ENCODE peak calls at places on chromosome 5, in five cellular contexts. One of them, this sample, is unnamed.

GRCh38 chr5:103464801-103465484 is 97.6 kb downstream of the NUDT12 start:
- DNase-seq in mesenchymal stem cell: no peak
- DNase-seq in H9: no peak
- DNase-seq in neuronal stem cell: no peak
- DNase-seq in H1: no peak
- DNase-seq in this sample: no peak

GRCh38 chr5:111453747-111454146 is 58.6 kb downstream of the STARD4 start:
- DNase-seq in mesenchymal stem cell: peak; percentile 78
- DNase-seq in H9: no peak
- DNase-seq in neuronal stem cell: no peak
- DNase-seq in H1: no peak
- DNase-seq in this sample: peak; percentile 74

GRCh38 chr5:72147601-72148000 is 40.3 kb downstream of the MAP1B start:
- DNase-seq in mesenchymal stem cell: no peak
- DNase-seq in H9: no peak
- DNase-seq in neuronal stem cell: no peak
- DNase-seq in H1: no peak
- DNase-seq in this sample: no peak

GRCh38 chr5:75885849-75886596 is 168.8 kb upstream of the POC5 start:
- DNase-seq in mesenchymal stem cell: no peak
- DNase-seq in H9: peak; percentile 45
- DNase-seq in neuronal stem cell: no peak
- DNase-seq in H1: no peak
- DNase-seq in this sample: no peak

GRCh38 chr5:133906303-133906702 is 62.1 kb downstream of the C5orf15 start:
- DNase-seq in mesenchymal stem cell: no peak
- DNase-seq in H9: peak; percentile 50
- DNase-seq in neuronal stem cell: no peak
- DNase-seq in H1: no peak
- DNase-seq in this sample: no peak

GRCh38 chr5:83472508-83473343 is 1.2 kb downstream of the VCAN start:
- DNase-seq in mesenchymal stem cell: peak; percentile 55
- DNase-seq in H9: peak; percentile 61
- DNase-seq in neuronal stem cell: peak; percentile 57
- DNase-seq in H1: no peak
- DNase-seq in this sample: no peak

GRCh38 chr5:72194846-72195245 is 87.6 kb downstream of the MAP1B start:
- DNase-seq in mesenchymal stem cell: no peak
- DNase-seq in H9: no peak
- DNase-seq in neuronal stem cell: no peak
- DNase-seq in H1: no peak
- DNase-seq in this sample: no peak

GRCh38 chr5:26388946-26389345 is 649.4 kb downstream of the CDH9 start:
- DNase-seq in mesenchymal stem cell: no peak
- DNase-seq in H9: no peak
- DNase-seq in neuronal stem cell: no peak
- DNase-seq in H1: no peak
- DNase-seq in this sample: no peak

GRCh38 chr5:34914671-34915138 is 599 bp downstream of the RAD1 start:
- DNase-seq in mesenchymal stem cell: peak; percentile 59
- DNase-seq in H9: peak; percentile 42
- DNase-seq in neuronal stem cell: no peak
- DNase-seq in H1: no peak
- DNase-seq in this sample: peak; percentile 29

GRCh38 chr5:82467006-82467561 is 188.9 kb upstream of the RPS23 start:
- DNase-seq in mesenchymal stem cell: no peak
- DNase-seq in H9: no peak
- DNase-seq in neuronal stem cell: no peak
- DNase-seq in H1: no peak
- DNase-seq in this sample: no peak

GRCh38 chr5:374631-375335 is 53.3 kb downstream of the AHRR start:
- DNase-seq in mesenchymal stem cell: no peak
- DNase-seq in H9: peak; percentile 25
- DNase-seq in neuronal stem cell: no peak
- DNase-seq in H1: no peak
- DNase-seq in this sample: no peak

DNA sequence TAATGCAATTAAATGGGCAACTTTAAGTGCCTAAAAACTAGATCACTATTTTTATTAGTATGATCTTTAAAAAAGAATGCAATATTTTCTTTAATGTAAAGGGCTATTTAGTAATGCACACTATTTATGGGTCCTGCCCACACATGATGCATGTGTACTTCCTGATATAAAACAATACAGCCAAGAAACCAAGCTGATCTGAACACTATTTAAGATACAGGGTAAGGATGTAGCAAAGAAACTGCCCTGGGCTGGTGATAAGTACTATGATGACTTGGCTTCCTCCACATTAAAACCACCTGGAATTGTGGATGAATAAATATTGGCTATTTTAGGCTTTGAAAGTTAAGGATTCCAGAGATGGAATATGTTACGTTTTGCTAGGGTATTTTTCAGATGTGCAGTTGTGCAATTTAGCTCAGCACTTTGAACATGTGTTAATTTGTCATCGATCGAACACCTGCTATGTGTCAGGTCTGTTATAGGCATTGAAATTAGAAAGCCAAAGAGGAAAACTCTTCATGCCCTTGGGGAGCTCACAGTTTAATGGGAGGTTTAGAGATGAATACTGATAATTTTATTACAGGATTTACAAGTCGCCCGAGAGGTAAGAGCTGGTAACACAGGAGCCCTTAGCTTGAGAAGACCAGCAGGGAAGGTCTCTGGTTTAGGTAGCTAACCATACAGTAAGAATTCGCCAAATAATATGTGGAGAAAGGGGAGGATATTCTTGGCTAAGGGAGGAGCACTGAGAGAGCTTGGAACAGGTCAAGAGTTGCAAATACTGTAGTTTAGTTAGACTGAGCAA is 276.6 kb downstream of the PLK2 start:
- DNase-seq in mesenchymal stem cell: no peak
- DNase-seq in H9: no peak
- DNase-seq in neuronal stem cell: no peak
- DNase-seq in H1: no peak
- DNase-seq in this sample: no peak
- H2BK15ac ChIP-seq in mesenchymal stem cell: no peak overlapping the region
- H2BK15ac ChIP-seq in H9: no peak overlapping the region
- H2BK15ac ChIP-seq in neuronal stem cell: no peak overlapping the region
- H2BK15ac ChIP-seq in H1: no peak overlapping the region
- H2BK15ac ChIP-seq in this sample: no peak overlapping the region

DNA sequence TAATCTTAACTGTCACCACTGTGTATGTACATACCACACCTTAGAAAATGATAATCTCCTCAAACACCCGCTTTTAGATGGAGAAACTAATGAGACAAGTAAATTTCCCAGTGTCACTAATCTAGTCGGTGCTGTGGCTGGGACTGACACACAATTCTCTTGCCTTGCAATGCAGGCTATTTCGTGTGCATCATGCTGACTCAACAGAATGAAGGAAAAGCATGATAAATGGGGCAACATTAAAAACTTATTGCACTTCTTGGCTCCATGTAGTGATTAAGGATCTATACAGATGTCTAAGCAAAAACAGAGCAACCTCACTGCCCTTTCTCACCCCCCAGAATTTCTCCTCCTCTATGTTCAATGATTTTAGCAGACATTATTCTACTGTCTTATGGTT is 677.9 kb downstream of the DTWD2 start:
- DNase-seq in mesenchymal stem cell: no peak
- DNase-seq in H9: no peak
- DNase-seq in neuronal stem cell: no peak
- DNase-seq in H1: no peak
- DNase-seq in this sample: no peak
- H2AFZ ChIP-seq in mesenchymal stem cell: no peak overlapping the region
- H2AFZ ChIP-seq in H9: no peak overlapping the region
- H2AFZ ChIP-seq in neuronal stem cell: no peak overlapping the region
- H2AFZ ChIP-seq in H1: no peak overlapping the region
- H2AFZ ChIP-seq in this sample: no peak overlapping the region

DNA sequence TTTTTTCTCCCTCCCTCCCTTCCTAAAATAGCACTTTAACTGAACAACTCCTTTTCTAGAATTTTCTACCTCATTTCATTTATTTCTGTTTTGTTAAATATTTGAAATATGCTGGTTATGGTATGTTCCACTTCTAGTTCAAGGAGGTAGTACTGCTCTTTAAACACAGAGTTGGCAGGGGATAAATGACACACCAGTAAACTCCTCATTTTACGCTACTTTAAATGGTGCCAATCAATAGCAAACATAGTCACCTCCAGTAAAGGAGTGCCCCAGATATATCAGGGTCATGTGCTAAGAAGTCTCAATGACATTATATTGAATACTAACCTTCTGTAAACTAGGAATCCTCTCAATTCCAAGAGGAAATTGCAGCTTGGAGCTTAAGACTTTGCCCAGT is 56.9 kb downstream of the MYO10 start:
- DNase-seq in mesenchymal stem cell: no peak
- DNase-seq in H9: no peak
- DNase-seq in neuronal stem cell: no peak
- DNase-seq in H1: no peak
- DNase-seq in this sample: no peak
- H2BK15ac ChIP-seq in mesenchymal stem cell: no peak overlapping the region
- H2BK15ac ChIP-seq in H9: no peak overlapping the region
- H2BK15ac ChIP-seq in neuronal stem cell: no peak overlapping the region
- H2BK15ac ChIP-seq in H1: no peak overlapping the region
- H2BK15ac ChIP-seq in this sample: no peak overlapping the region

DNA sequence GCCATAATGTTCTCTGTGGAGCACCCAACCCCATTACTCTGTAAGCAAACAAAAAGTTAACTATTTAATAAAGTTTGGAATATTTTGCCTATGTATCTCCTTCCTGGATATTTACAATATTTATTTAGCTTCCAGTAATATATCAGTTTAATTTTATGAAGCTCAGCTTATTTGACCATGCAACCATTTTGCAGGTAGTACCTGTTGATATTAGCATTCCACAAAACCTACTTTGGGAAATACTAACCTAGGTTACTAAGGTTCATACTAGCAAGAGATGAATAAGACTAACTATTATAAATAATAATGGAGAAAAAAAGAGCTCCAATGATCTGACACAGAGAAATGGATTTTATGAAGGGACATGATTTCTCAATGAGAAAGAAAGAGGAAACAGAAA is 506.4 kb downstream of the PDE4D start:
- DNase-seq in mesenchymal stem cell: no peak
- DNase-seq in H9: no peak
- DNase-seq in neuronal stem cell: no peak
- DNase-seq in H1: no peak
- DNase-seq in this sample: no peak
- H2AFZ ChIP-seq in mesenchymal stem cell: no peak overlapping the region
- H2AFZ ChIP-seq in H9: no peak overlapping the region
- H2AFZ ChIP-seq in neuronal stem cell: no peak overlapping the region
- H2AFZ ChIP-seq in H1: no peak overlapping the region
- H2AFZ ChIP-seq in this sample: no peak overlapping the region

GRCh38 chr5:119323630-119324000 is 32.2 kb upstream of the TNFAIP8 start:
- DNase-seq in mesenchymal stem cell: peak; percentile 43
- DNase-seq in H9: no peak
- DNase-seq in neuronal stem cell: no peak
- DNase-seq in H1: no peak
- DNase-seq in this sample: peak; percentile 61
- H2BK15ac ChIP-seq in mesenchymal stem cell: no peak overlapping the region
- H2BK15ac ChIP-seq in H9: no peak overlapping the region
- H2BK15ac ChIP-seq in neuronal stem cell: no peak overlapping the region
- H2BK15ac ChIP-seq in H1: no peak overlapping the region
- H2BK15ac ChIP-seq in this sample: peak overlapping the region; percentile 88

DNA sequence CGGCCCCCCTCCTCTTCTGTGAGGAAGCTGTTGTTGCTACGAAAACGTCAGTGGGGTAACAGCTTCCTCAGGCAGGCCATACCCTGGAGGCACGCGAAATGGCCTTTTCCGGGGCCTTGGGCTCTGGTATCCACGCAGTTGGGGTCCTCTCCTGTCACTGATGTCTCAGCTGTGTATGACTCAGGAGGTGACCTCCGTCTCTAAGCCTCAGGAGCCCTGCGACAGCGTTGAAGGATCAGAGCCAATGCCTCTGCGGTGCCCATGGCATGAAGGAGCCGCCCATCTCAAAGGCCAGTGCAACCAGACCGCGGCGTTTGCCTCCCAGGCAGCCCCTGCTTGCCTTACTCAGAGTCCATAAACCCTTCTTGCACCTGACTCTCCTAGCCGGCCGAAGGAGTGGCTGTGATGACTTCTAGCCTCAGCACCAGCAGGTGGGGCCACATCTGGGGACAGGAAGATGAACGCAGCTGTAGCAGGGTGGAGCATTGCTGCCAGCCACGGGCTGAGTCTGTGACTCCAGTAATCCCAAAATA is 1.0 kb upstream of the MXD3 start:
- DNase-seq in mesenchymal stem cell: no peak
- DNase-seq in H9: peak; percentile 84
- DNase-seq in neuronal stem cell: no peak
- DNase-seq in H1: no peak
- DNase-seq in this sample: no peak
- H2AFZ ChIP-seq in mesenchymal stem cell: no peak overlapping the region
- H2AFZ ChIP-seq in H9: no peak overlapping the region
- H2AFZ ChIP-seq in neuronal stem cell: peak overlapping the region; percentile 91
- H2AFZ ChIP-seq in H1: peak overlapping the region; percentile 11
- H2AFZ ChIP-seq in this sample: peak overlapping the region; percentile 79

GRCh38 chr5:124264499-124264898 is 481.9 kb downstream of the ZNF608 start:
- DNase-seq in mesenchymal stem cell: no peak
- DNase-seq in H9: no peak
- DNase-seq in neuronal stem cell: no peak
- DNase-seq in H1: no peak
- DNase-seq in this sample: peak; percentile 16

GRCh38 chr5:124263172-124263571 is 483.3 kb downstream of the ZNF608 start:
- DNase-seq in mesenchymal stem cell: no peak
- DNase-seq in H9: no peak
- DNase-seq in neuronal stem cell: no peak
- DNase-seq in H1: no peak
- DNase-seq in this sample: no peak

GRCh38 chr5:124263680-124264491 is 482.6 kb downstream of the ZNF608 start:
- DNase-seq in mesenchymal stem cell: peak; percentile 10
- DNase-seq in H9: peak; percentile 38
- DNase-seq in neuronal stem cell: peak; percentile 78
- DNase-seq in H1: peak; percentile 31
- DNase-seq in this sample: no peak

GRCh38 chr5:124261133-124261532 is 485.3 kb downstream of the ZNF608 start:
- DNase-seq in mesenchymal stem cell: no peak
- DNase-seq in H9: no peak
- DNase-seq in neuronal stem cell: no peak
- DNase-seq in H1: no peak
- DNase-seq in this sample: no peak

GRCh38 chr5:124262443-124262842 is 484.0 kb downstream of the ZNF608 start:
- DNase-seq in mesenchymal stem cell: no peak
- DNase-seq in H9: no peak
- DNase-seq in neuronal stem cell: no peak
- DNase-seq in H1: peak; percentile 5
- DNase-seq in this sample: no peak
- H2BK15ac ChIP-seq in mesenchymal stem cell: no peak overlapping the region
- H2BK15ac ChIP-seq in H9: no peak overlapping the region
- H2BK15ac ChIP-seq in neuronal stem cell: no peak overlapping the region
- H2BK15ac ChIP-seq in H1: no peak overlapping the region
- H2BK15ac ChIP-seq in this sample: no peak overlapping the region

This sample was measured in IMR-90.